ENCODE peak calls at places on chromosomes 4 and X, in four cellular contexts. C is breast epithelium, L is AG04449, D is GM23338. T is an unnamed sample.

GRCh38 chr4:75786938-75787337 is 62.6 kb downstream of the USO1 start:
- DNase-seq in C (no peak), L (no peak), D (no peak), T (no peak)

GRCh38 chrX:101785142-101785541 is 125.5 kb upstream of the ARMCX2 start:
- DNase-seq in C (no peak), L (no peak), D (no peak), T (no peak)

GRCh38 chrX:109299091-109299490 is 182.8 kb downstream of the GUCY2F start:
- DNase-seq in C (no peak), L (no peak), D (no peak), T (no peak)

GRCh38 chrX:50920132-50920531 is 9.6 kb downstream of the BMP15 start:
- DNase-seq in C (no peak), L (no peak), D (peak), T (no peak)

GRCh38 chr4:100280807-100281206 is 90.5 kb upstream of the DDIT4L start:
- DNase-seq in C (no peak), L (no peak), D (peak), T (no peak)

GRCh38 chr4:152512483-152512882 is 23.4 kb downstream of the FBXW7 start:
- DNase-seq in C (no peak), L (no peak), D (no peak), T (no peak)

GRCh38 chr4:112942077-112942476 is 107.4 kb upstream of the ANK2 start:
- DNase-seq in C (no peak), L (no peak), D (peak), T (no peak)

GRCh38 chr4:101175896-101176676 is 171.2 kb downstream of the PPP3CA start:
- DNase-seq in C (no peak), L (no peak), D (peak), T (no peak)

GRCh38 chrX:115911967-115912366 is 258.6 kb upstream of the AGTR2 start:
- DNase-seq in C (no peak), L (no peak), D (no peak), T (no peak)

GRCh38 chr4:120071192-120071795 is 4.6 kb upstream of the MAD2L1 start:
- DNase-seq in C (no peak), L (no peak), D (peak), T (peak)

GRCh38 chrX:153347530-153347929 is 13.6 kb downstream of the ZNF275 start:
- DNase-seq in C (no peak), L (no peak), D (no peak), T (no peak)

GRCh38 chr4:78079701-78080430 is 22.7 kb downstream of the FRAS1 start:
- DNase-seq in C (no peak), L (no peak), D (no peak), T (no peak)

GRCh38 chrX:13816899-13817298 is at the start of gene GPM6B:
- DNase-seq in C (no peak), L (no peak), D (peak), T (no peak)

GRCh38 chr4:1855334-1856070 is 454 bp downstream of the LETM1 start:
- DNase-seq in C (no peak), L (no peak), D (no peak), T (no peak)

GRCh38 chr4:184671101-184671500 is 21.6 kb downstream of the PRIMPOL start:
- DNase-seq in C (no peak), L (no peak), D (no peak), T (no peak)

GRCh38 chr4:2393353-2394270 is 24.8 kb downstream of the ZFYVE28 start:
- DNase-seq in C (no peak), L (no peak), D (peak), T (no peak)

GRCh38 chr4:186918466-186918865 is 194.8 kb upstream of the FAT1 start:
- DNase-seq in C (no peak), L (no peak), D (no peak), T (no peak)

GRCh38 chr4:41346306-41347061 is 89.8 kb downstream of the UCHL1 start:
- DNase-seq in C (no peak), L (no peak), D (no peak), T (no peak)

GRCh38 chr4:158327525-158327924 is 117.2 kb downstream of the TMEM144 start:
- DNase-seq in C (no peak), L (no peak), D (peak), T (no peak)
- TF ChIP-seq CTCF in C (no peak), L (no peak), D (no peak), T (no peak)

GRCh38 chr4:17168571-17168970 is 270.1 kb upstream of the LDB2 start:
- DNase-seq in C (no peak), L (peak), D (peak), T (no peak)

GRCh38 chr4:17169699-17170098 is 271.3 kb upstream of the LDB2 start:
- DNase-seq in C (no peak), L (no peak), D (no peak), T (no peak)

GRCh38 chr4:17174751-17175150 is 276.3 kb upstream of the LDB2 start:
- DNase-seq in C (no peak), L (no peak), D (no peak), T (no peak)

GRCh38 chr4:17173300-17173699 is 274.9 kb upstream of the LDB2 start:
- DNase-seq in C (no peak), L (no peak), D (peak), T (no peak)
- TF ChIP-seq CTCF in C (no peak), L (peak), D (peak), T (peak)

DNA sequence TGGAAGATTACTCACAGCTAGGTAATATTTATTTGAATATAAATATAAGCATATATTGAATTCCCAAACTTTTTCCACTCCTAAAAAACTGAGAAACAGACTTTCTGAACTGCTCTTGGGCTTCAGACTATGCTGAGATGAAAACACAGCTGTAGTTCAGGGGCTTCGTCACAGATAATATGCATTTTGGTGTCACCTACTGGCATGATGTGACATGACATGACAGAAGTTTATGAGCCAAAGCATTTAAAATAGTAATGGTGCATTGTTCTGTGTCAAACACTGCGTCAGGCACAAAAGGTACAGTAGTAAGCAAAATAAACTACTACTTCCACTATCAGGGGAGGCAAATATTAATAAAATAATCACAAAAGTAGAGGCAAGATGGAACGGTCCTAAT is 171.3 kb downstream of the BTC start:
- DNase-seq in C (no peak), L (no peak), D (peak), T (no peak)
- TF ChIP-seq CTCF in C (peak), L (no peak), D (peak), T (peak)

GRCh38 chrX:135089126-135089525 is 31.2 kb downstream of the ETDB start:
- DNase-seq in C (no peak), L (no peak), D (no peak), T (no peak)

GRCh38 chrX:135087867-135088266 is 32.5 kb downstream of the ETDB start:
- DNase-seq in C (no peak), L (no peak), D (no peak), T (no peak)

GRCh38 chrX:135081695-135082094 is 29.8 kb upstream of the RTL8A start:
- DNase-seq in C (no peak), L (no peak), D (no peak), T (no peak)

GRCh38 chrX:135086197-135086854 is 34.0 kb downstream of the ETDB start:
- DNase-seq in C (no peak), L (peak), D (peak), T (peak)
- TF ChIP-seq CTCF in C (peak), L (peak), D (peak), T (peak)

DNA sequence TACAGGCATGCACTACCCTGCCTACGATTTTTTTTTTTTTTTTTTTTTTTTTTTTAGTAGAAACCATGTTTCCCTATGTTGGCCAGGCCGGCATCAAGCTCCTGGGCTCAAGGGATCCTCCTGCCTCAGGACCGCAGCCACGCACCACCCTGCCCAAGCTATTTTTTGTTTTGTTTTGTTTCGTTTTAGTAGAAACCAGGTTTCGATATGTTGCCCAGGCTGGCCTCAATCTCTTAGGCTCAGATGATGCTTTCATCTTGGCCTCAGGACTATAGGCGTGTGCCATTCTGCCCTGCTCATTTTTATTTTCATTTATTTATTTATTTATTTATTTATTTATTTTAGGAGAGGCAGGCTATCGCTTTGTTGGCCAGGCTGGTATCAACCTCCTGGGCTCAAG is 1.2 kb upstream of the SSX3 start:
- DNase-seq in C (no peak), L (no peak), D (no peak), T (no peak)
- TF ChIP-seq CTCF in C (no peak), L (no peak), D (no peak), T (no peak)

DNA sequence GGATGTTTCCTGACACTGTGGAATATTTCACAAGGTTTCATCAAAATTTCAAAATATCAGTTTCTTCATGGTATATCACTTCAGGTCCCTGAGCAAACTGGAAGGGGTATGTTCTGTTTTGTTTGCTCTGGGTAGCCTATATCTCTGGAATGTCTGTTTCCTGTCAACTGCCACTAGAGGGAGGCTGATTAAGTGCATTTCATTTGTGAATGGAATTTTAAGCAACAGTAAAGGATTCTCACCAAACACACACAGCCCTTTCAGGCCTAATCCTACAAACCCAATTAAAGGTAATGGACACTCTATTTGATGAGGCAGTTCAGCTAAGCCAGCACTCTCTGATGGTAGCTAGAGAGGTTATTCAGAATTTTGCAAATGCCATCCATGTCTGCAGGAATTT is 307.1 kb downstream of the TEX13A start:
- DNase-seq in C (no peak), L (no peak), D (peak), T (no peak)
- TF ChIP-seq CTCF in C (no peak), L (peak), D (peak), T (peak)

GRCh38 chr4:98626350-98626749 is 32.1 kb downstream of the TSPAN5 start:
- DNase-seq in C (no peak), L (peak), D (no peak), T (peak)
- TF ChIP-seq CTCF in C (no peak), L (no peak), D (no peak), T (no peak)

GRCh38 chr4:54384563-54384962 is 155.5 kb downstream of the PDGFRA start:
- DNase-seq in C (no peak), L (no peak), D (peak), T (no peak)
- TF ChIP-seq CTCF in C (peak), L (peak), D (peak), T (peak)